ENCODE peak calls at places on chromosome 7, in four cellular contexts. H is A549, T is SK-N-SH, S is endothelial cell of umbilical vein. Y is an unnamed sample.

GRCh38 chr7:44307301-44307900 is 18.0 kb downstream of the CAMK2B start:
- DNase-seq in H (peak), T (peak), S (peak), Y (no peak)

GRCh38 chr7:5630670-5631069 is 150.8 kb downstream of the RNF216 start:
- DNase-seq in H (no peak), T (no peak), S (no peak), Y (no peak)

GRCh38 chr7:154587812-154588211 is 415.1 kb downstream of the PAXIP1 start:
- DNase-seq in H (no peak), T (no peak), S (no peak), Y (no peak)

GRCh38 chr7:81331061-81332018 is 412.5 kb upstream of the SEMA3C start:
- DNase-seq in H (no peak), T (peak), S (peak), Y (no peak)

GRCh38 chr7:88291401-88292173 is 15.1 kb downstream of the STEAP4 start:
- DNase-seq in H (no peak), T (no peak), S (no peak), Y (no peak)

GRCh38 chr7:137944168-137944567 is 57.7 kb downstream of the CREB3L2 start:
- DNase-seq in H (no peak), T (no peak), S (peak), Y (no peak)

GRCh38 chr7:115043605-115044004 is 121.7 kb downstream of the MDFIC start:
- DNase-seq in H (no peak), T (no peak), S (no peak), Y (no peak)

GRCh38 chr7:28554791-28555471 is 142.6 kb downstream of the CREB5 start:
- DNase-seq in H (no peak), T (peak), S (no peak), Y (no peak)

GRCh38 chr7:149440222-149440621 is 20.6 kb downstream of the ZNF777 start:
- DNase-seq in H (no peak), T (no peak), S (no peak), Y (no peak)

GRCh38 chr7:127909424-127910152 is 121.6 kb downstream of the LRRC4 start:
- DNase-seq in H (no peak), T (no peak), S (no peak), Y (no peak)

GRCh38 chr7:38335490-38336135 is 62.2 kb upstream of the TARP start:
- DNase-seq in H (peak), T (peak), S (peak), Y (peak)

GRCh38 chr7:149475121-149476045 is 14.5 kb upstream of the ZNF777 start:
- DNase-seq in H (no peak), T (no peak), S (no peak), Y (no peak)

GRCh38 chr7:2255145-2256139 is 13.4 kb downstream of the NUDT1 start:
- DNase-seq in H (no peak), T (peak), S (no peak), Y (no peak)

GRCh38 chr7:42666994-42667393 is 244.9 kb downstream of the C7orf25 start:
- DNase-seq in H (no peak), T (no peak), S (no peak), Y (no peak)

GRCh38 chr7:132095111-132095765 is 481.0 kb downstream of the PLXNA4 start:
- DNase-seq in H (no peak), T (no peak), S (no peak), Y (no peak)

GRCh38 chr7:124152859-124153692 is 120.2 kb upstream of the TMEM229A start:
- DNase-seq in H (peak), T (peak), S (peak), Y (no peak)

GRCh38 chr7:123230603-123231002 is 30.8 kb upstream of the SLC13A1 start:
- DNase-seq in H (no peak), T (no peak), S (no peak), Y (no peak)

GRCh38 chr7:131042269-131043160 is 285.2 kb upstream of the MKLN1 start:
- DNase-seq in H (no peak), T (no peak), S (no peak), Y (no peak)

GRCh38 chr7:130151591-130152269 is 53.5 kb downstream of the TMEM209 start:
- DNase-seq in H (no peak), T (no peak), S (no peak), Y (no peak)

GRCh38 chr7:102426268-102427031 is 6.9 kb upstream of the ORAI2 start:
- DNase-seq in H (no peak), T (no peak), S (no peak), Y (peak)

GRCh38 chr7:74003609-74004008 is 24.4 kb upstream of the ELN start:
- DNase-seq in H (no peak), T (no peak), S (no peak), Y (no peak)

GRCh38 chr7:74001150-74001494 is 26.9 kb upstream of the ELN start:
- DNase-seq in H (no peak), T (no peak), S (no peak), Y (no peak)

GRCh38 chr7:73999664-74000420 is 28.1 kb upstream of the ELN start:
- DNase-seq in H (no peak), T (no peak), S (peak), Y (no peak)

GRCh38 chr7:74002474-74003017 is 25.4 kb upstream of the ELN start:
- DNase-seq in H (peak), T (no peak), S (peak), Y (no peak)

DNA sequence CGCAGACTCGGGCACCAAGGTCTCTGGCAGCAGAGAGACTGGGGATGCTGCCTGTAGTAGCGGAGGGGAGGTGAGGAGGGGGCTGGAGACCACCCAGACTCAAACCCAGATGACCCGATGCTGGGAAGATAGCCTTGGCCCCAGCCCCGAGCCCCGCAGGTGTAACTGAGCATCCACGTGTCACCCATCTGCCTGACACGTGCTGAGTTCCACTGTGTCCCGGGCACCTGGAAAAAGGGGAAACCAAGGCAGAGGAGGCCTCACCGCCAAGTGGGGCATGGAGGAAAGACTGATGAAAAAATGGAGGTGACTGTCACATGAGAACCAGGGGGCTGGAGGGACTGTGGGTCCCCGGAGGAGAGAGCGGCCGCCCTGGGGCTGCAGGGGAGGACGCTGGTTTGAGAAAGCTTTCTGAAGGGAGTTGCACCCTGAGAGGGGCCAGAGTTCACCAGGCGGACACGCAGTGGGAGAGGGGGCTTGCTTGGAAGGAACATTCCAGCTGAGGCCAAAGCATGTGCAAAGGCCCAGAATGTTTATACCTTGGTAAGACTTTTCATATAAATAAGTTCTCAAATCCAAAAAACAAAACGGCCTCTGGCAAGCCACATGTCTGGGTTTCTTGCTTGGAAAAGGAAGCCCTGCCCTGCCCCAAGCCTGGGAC is 27.4 kb upstream of the ELN start:
- DNase-seq in H (no peak), T (no peak), S (no peak), Y (no peak)
- TF ChIP-seq MAX in H (no peak), T (no peak), S (no peak), Y (no peak)

GRCh38 chr7:7333610-7334009 is 151.3 kb downstream of the C1GALT1 start:
- DNase-seq in H (no peak), T (no peak), S (no peak), Y (no peak)
- TF ChIP-seq MAX in H (no peak), T (no peak), S (no peak), Y (no peak)

GRCh38 chr7:27173412-27174076 is 576 bp downstream of the HOXA10 start:
- DNase-seq in H (no peak), T (peak), S (peak), Y (no peak)

GRCh38 chr7:27175626-27176342 is 1.7 kb upstream of the HOXA10 start:
- DNase-seq in H (no peak), T (peak), S (peak), Y (no peak)

GRCh38 chr7:27175005-27175625 is 995 bp upstream of the HOXA10 start:
- DNase-seq in H (no peak), T (no peak), S (peak), Y (no peak)

GRCh38 chr7:27172823-27173411 is 1.2 kb downstream of the HOXA10 start:
- DNase-seq in H (no peak), T (peak), S (peak), Y (no peak)

DNA sequence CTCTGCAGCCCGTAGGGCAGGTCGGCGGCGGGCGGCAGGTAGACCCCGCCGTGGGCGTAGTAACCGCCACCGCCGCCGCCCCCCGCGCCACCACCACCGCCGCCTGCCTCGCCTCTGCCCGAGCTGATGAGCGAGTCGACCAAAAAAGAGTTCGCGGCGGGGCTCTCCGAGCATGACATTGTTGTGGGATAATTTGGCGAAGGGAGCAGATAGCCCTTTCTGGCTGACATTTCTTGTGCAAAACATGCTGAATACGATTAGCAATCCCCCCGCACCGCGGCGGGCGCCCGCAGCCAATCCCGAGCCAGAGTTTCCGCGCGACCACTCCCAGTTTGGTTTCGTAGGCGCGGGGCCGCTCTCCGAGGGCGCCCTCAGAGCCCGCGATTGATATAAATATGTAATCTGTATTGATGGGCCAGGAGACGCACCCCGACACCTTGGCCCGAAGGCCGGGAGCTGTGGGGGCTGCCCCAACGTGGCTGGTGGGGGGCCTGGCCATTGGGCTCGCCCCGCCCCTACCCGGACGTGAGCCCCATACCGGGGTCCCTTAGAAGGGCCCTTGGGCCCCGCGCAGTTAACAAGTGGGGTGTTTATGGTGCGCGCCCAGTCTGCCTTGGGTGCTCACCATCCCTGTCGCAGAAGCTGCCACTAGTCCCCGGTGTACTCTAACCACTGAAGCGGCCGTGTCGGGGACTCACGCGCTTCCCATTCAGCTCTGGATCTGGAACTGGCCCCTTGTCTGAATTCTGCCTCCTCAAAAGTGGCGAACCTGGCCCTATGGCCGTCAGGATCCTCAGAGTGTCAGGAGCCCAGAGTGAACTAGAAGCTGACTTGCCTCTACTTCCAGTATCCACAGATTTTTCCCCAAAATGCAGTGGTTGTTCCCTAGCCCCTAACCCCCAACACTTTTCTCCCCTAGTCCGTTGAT is at the start of gene HOXA10:
- DNase-seq in H (no peak), T (no peak), S (peak), Y (no peak)
- TF ChIP-seq MAX in H (no peak), T (no peak), S (no peak), Y (no peak)

GRCh38 chr7:12571691-12572090 is 1.2 kb downstream of the SCIN start:
- DNase-seq in H (no peak), T (no peak), S (no peak), Y (no peak)
- TF ChIP-seq MAX in H (no peak), T (no peak), S (no peak), Y (no peak)

GRCh38 chr7:83478601-83479000 is 170.3 kb downstream of the SEMA3E start:
- DNase-seq in H (no peak), T (no peak), S (no peak), Y (no peak)
- TF ChIP-seq MAX in H (no peak), T (no peak), S (no peak), Y (no peak)

DNA sequence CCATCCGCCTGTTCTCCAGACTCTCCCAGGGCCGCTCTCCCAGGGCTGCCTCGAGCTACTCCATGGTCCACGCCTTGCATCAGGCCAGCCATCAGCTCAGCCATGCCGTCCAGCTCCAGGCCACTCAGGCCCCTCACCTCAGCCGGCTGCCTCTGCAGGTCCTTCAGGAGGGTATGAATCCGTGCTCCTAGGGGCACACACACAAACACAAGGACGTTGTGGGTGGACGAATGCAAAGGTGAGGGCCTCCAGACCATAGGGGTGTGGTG is 449.4 kb downstream of the PTPRN2 start:
- DNase-seq in H (no peak), T (no peak), S (no peak), Y (no peak)
- TF ChIP-seq MAX in H (no peak), T (no peak), S (no peak), Y (no peak)

DNA sequence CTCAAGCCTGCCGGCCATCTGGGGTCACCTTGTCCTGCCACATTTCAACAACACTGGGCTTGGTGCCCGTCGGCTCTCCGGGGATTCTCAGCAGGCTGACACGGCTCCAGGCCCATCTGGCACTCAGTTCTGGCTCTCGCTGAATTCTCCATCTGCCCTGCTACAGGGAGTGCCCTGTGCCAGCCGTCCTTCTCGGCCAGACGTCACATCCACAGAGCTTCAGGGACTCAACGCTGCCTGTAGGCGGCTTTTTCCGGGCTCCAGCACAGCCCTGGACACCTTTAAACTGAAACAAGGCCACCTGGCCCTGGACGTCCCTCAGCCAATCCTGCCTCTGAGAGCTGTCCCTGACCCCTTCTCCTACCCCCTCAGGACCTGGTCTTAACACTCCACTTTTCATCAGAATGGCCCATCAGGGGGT is 43.0 kb downstream of the TMEM130 start:
- DNase-seq in H (no peak), T (peak), S (no peak), Y (no peak)
- TF ChIP-seq MAX in H (no peak), T (no peak), S (no peak), Y (no peak)

GRCh38 chr7:140153666-140154161 is 23.1 kb downstream of the KDM7A start:
- DNase-seq in H (no peak), T (peak), S (no peak), Y (peak)
- TF ChIP-seq MAX in H (no peak), T (no peak), S (no peak), Y (no peak)

DNA sequence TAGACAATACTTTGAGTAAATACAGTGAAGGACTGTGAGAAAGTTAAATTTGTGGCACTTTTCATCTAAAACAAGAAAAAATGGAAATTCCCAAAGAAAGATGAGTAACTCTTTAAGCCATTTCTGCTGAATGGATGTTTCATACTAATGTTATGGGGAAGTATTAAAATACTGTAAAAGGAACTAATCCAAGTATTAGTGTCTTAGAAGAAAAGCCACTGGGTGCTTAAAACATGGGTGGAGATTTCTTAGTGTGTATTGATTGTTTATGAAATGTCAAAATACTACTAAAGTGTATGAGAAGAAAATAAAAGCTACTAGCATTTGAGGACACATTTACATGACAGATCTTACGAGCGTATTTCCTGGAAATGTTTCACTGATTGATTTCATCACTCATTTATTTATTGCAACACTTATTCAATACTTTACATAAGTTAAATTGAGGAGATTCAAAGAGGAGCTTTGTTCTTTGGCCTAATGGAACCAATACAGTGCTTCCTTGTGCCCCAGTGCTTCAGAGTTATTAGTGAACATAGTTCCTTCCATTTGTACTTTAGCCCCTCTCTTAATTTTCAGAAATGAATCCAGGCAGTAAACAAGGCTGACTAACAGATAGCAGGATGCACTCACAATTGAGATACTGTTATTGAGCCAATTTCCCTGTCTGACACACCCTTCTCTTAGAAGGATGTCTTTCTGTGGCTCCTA is 155.5 kb upstream of the AHR start:
- DNase-seq in H (no peak), T (no peak), S (peak), Y (no peak)
- TF ChIP-seq MAX in H (no peak), T (no peak), S (no peak), Y (no peak)

Y was measured in GM12878.